ENCODE peak calls at places on chromosome 2, in ten cellular contexts. One of them, this sample, is unnamed.

GRCh38 chr2:95346236-95346737 is 49.1 kb downstream of the KCNIP3 start:
- DNase-seq in upper lobe of left lung: peak; percentile 40
- DNase-seq in GM23338: no peak
- DNase-seq in esophagus muscularis mucosa: no peak
- DNase-seq in breast epithelium: peak; percentile 39
- DNase-seq in spleen: peak; percentile 80
- DNase-seq in endothelial cell of umbilical vein: no peak
- DNase-seq in HCT116: no peak
- DNase-seq in prostate gland: peak; percentile 49
- DNase-seq in sigmoid colon: peak; percentile 84
- DNase-seq in this sample: peak; percentile 67

GRCh38 chr2:98761267-98761781 is 30.4 kb upstream of the MGAT4A start:
- DNase-seq in upper lobe of left lung: no peak
- DNase-seq in GM23338: peak; percentile 17
- DNase-seq in esophagus muscularis mucosa: no peak
- DNase-seq in breast epithelium: no peak
- DNase-seq in spleen: peak; percentile 74
- DNase-seq in endothelial cell of umbilical vein: peak; percentile 32
- DNase-seq in HCT116: no peak
- DNase-seq in prostate gland: peak; percentile 57
- DNase-seq in sigmoid colon: no peak
- DNase-seq in this sample: no peak

GRCh38 chr2:235446082-235446481 is 47.8 kb upstream of the AGAP1 start:
- DNase-seq in upper lobe of left lung: no peak
- DNase-seq in GM23338: no peak
- DNase-seq in esophagus muscularis mucosa: no peak
- DNase-seq in breast epithelium: no peak
- DNase-seq in spleen: no peak
- DNase-seq in endothelial cell of umbilical vein: no peak
- DNase-seq in HCT116: no peak
- DNase-seq in prostate gland: no peak
- DNase-seq in sigmoid colon: no peak
- DNase-seq in this sample: no peak

GRCh38 chr2:224584111-224584764 is 925 bp downstream of the CUL3 start:
- DNase-seq in upper lobe of left lung: peak; percentile 72
- DNase-seq in GM23338: peak; percentile 62
- DNase-seq in esophagus muscularis mucosa: no peak
- DNase-seq in breast epithelium: no peak
- DNase-seq in spleen: peak; percentile 88
- DNase-seq in endothelial cell of umbilical vein: peak; percentile 56
- DNase-seq in HCT116: no peak
- DNase-seq in prostate gland: peak; percentile 6
- DNase-seq in sigmoid colon: peak; percentile 68
- DNase-seq in this sample: peak; percentile 36

GRCh38 chr2:25381502-25381901 is 39.8 kb upstream of the DNMT3A start:
- DNase-seq in upper lobe of left lung: no peak
- DNase-seq in GM23338: no peak
- DNase-seq in esophagus muscularis mucosa: no peak
- DNase-seq in breast epithelium: peak; percentile 24
- DNase-seq in spleen: peak; percentile 47
- DNase-seq in endothelial cell of umbilical vein: no peak
- DNase-seq in HCT116: no peak
- DNase-seq in prostate gland: no peak
- DNase-seq in sigmoid colon: peak; percentile 53
- DNase-seq in this sample: no peak

GRCh38 chr2:173755798-173756197 is 209.4 kb downstream of the SP3 start:
- DNase-seq in upper lobe of left lung: no peak
- DNase-seq in GM23338: no peak
- DNase-seq in esophagus muscularis mucosa: no peak
- DNase-seq in breast epithelium: no peak
- DNase-seq in spleen: no peak
- DNase-seq in endothelial cell of umbilical vein: no peak
- DNase-seq in HCT116: no peak
- DNase-seq in prostate gland: no peak
- DNase-seq in sigmoid colon: no peak
- DNase-seq in this sample: no peak

GRCh38 chr2:179141206-179141605 is 91.3 kb upstream of the CCDC141 start:
- DNase-seq in upper lobe of left lung: no peak
- DNase-seq in GM23338: no peak
- DNase-seq in esophagus muscularis mucosa: no peak
- DNase-seq in breast epithelium: no peak
- DNase-seq in spleen: no peak
- DNase-seq in endothelial cell of umbilical vein: no peak
- DNase-seq in HCT116: no peak
- DNase-seq in prostate gland: no peak
- DNase-seq in sigmoid colon: no peak
- DNase-seq in this sample: no peak

GRCh38 chr2:236163483-236164200 is 4.5 kb downstream of the GBX2 start:
- DNase-seq in upper lobe of left lung: no peak
- DNase-seq in GM23338: peak; percentile 66
- DNase-seq in esophagus muscularis mucosa: no peak
- DNase-seq in breast epithelium: no peak
- DNase-seq in spleen: peak; percentile 68
- DNase-seq in endothelial cell of umbilical vein: no peak
- DNase-seq in HCT116: no peak
- DNase-seq in prostate gland: no peak
- DNase-seq in sigmoid colon: peak; percentile 47
- DNase-seq in this sample: no peak

GRCh38 chr2:19046986-19047780 is 311.2 kb downstream of the OSR1 start:
- DNase-seq in upper lobe of left lung: no peak
- DNase-seq in GM23338: no peak
- DNase-seq in esophagus muscularis mucosa: no peak
- DNase-seq in breast epithelium: no peak
- DNase-seq in spleen: no peak
- DNase-seq in endothelial cell of umbilical vein: no peak
- DNase-seq in HCT116: no peak
- DNase-seq in prostate gland: no peak
- DNase-seq in sigmoid colon: no peak
- DNase-seq in this sample: no peak

GRCh38 chr2:176104338-176105077 is 2.6 kb upstream of the HOXD11 start:
- DNase-seq in upper lobe of left lung: no peak
- DNase-seq in GM23338: peak; percentile 55
- DNase-seq in esophagus muscularis mucosa: no peak
- DNase-seq in breast epithelium: peak; percentile 47
- DNase-seq in spleen: no peak
- DNase-seq in endothelial cell of umbilical vein: no peak
- DNase-seq in HCT116: no peak
- DNase-seq in prostate gland: no peak
- DNase-seq in sigmoid colon: peak; percentile 78
- DNase-seq in this sample: no peak

GRCh38 chr2:238854246-238854645 is 6.4 kb downstream of the TWIST2 start:
- DNase-seq in upper lobe of left lung: no peak
- DNase-seq in GM23338: no peak
- DNase-seq in esophagus muscularis mucosa: no peak
- DNase-seq in breast epithelium: no peak
- DNase-seq in spleen: no peak
- DNase-seq in endothelial cell of umbilical vein: no peak
- DNase-seq in HCT116: no peak
- DNase-seq in prostate gland: no peak
- DNase-seq in sigmoid colon: peak; percentile 26
- DNase-seq in this sample: no peak

GRCh38 chr2:189287982-189288494 is 108.5 kb upstream of the COL5A2 start:
- DNase-seq in upper lobe of left lung: no peak
- DNase-seq in GM23338: peak; percentile 82
- DNase-seq in esophagus muscularis mucosa: no peak
- DNase-seq in breast epithelium: no peak
- DNase-seq in spleen: no peak
- DNase-seq in endothelial cell of umbilical vein: peak; percentile 82
- DNase-seq in HCT116: peak; percentile 34
- DNase-seq in prostate gland: no peak
- DNase-seq in sigmoid colon: no peak
- DNase-seq in this sample: no peak

GRCh38 chr2:23042176-23042909 is 342.6 kb upstream of the KLHL29 start:
- DNase-seq in upper lobe of left lung: no peak
- DNase-seq in GM23338: no peak
- DNase-seq in esophagus muscularis mucosa: no peak
- DNase-seq in breast epithelium: no peak
- DNase-seq in spleen: no peak
- DNase-seq in endothelial cell of umbilical vein: no peak
- DNase-seq in HCT116: no peak
- DNase-seq in prostate gland: no peak
- DNase-seq in sigmoid colon: no peak
- DNase-seq in this sample: no peak

GRCh38 chr2:218284106-218284811 is 8.0 kb downstream of the TMBIM1 start:
- DNase-seq in upper lobe of left lung: peak; percentile 69
- DNase-seq in GM23338: no peak
- DNase-seq in esophagus muscularis mucosa: no peak
- DNase-seq in breast epithelium: no peak
- DNase-seq in spleen: no peak
- DNase-seq in endothelial cell of umbilical vein: peak; percentile 34
- DNase-seq in HCT116: no peak
- DNase-seq in prostate gland: no peak
- DNase-seq in sigmoid colon: peak; percentile 88
- DNase-seq in this sample: peak; percentile 75

GRCh38 chr2:197427204-197427603 is 7.6 kb downstream of the SF3B1 start:
- DNase-seq in upper lobe of left lung: no peak
- DNase-seq in GM23338: no peak
- DNase-seq in esophagus muscularis mucosa: no peak
- DNase-seq in breast epithelium: no peak
- DNase-seq in spleen: no peak
- DNase-seq in endothelial cell of umbilical vein: no peak
- DNase-seq in HCT116: no peak
- DNase-seq in prostate gland: no peak
- DNase-seq in sigmoid colon: no peak
- DNase-seq in this sample: no peak

GRCh38 chr2:199458017-199458805 is 472 bp upstream of the SATB2 start:
- DNase-seq in upper lobe of left lung: no peak
- DNase-seq in GM23338: peak; percentile 64
- DNase-seq in esophagus muscularis mucosa: peak; percentile 80
- DNase-seq in breast epithelium: no peak
- DNase-seq in spleen: peak; percentile 84
- DNase-seq in endothelial cell of umbilical vein: peak; percentile 15
- DNase-seq in HCT116: peak; percentile 22
- DNase-seq in prostate gland: no peak
- DNase-seq in sigmoid colon: peak; percentile 69
- DNase-seq in this sample: no peak

GRCh38 chr2:20350105-20350712 is 435 bp downstream of the PUM2 start:
- DNase-seq in upper lobe of left lung: peak; percentile 46
- DNase-seq in GM23338: peak; percentile 75
- DNase-seq in esophagus muscularis mucosa: no peak
- DNase-seq in breast epithelium: peak; percentile 53
- DNase-seq in spleen: peak; percentile 93
- DNase-seq in endothelial cell of umbilical vein: peak; percentile 60
- DNase-seq in HCT116: no peak
- DNase-seq in prostate gland: peak; percentile 38
- DNase-seq in sigmoid colon: peak; percentile 73
- DNase-seq in this sample: peak; percentile 53

DNA sequence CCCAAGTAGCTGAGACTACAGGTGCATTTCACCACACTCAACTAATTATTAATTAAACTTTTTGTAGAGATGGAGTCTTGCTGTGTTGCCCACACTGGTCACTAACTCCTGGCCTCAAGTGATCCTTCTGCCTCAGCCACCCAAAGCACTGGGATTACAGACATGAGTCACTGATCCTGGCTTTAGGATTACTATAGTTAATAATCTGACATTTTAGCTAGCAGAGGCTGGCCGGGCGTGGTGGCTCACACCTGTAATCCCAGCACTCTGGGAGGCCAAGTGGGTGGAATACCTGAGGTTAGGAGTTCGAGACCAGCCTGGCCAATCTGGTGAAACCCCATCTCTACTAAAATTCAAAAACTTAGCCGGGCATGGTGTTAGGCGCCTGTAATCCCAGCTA is 39.5 kb downstream of the USP34 start:
- DNase-seq in upper lobe of left lung: no peak
- DNase-seq in GM23338: no peak
- DNase-seq in esophagus muscularis mucosa: peak; percentile 37
- DNase-seq in breast epithelium: no peak
- DNase-seq in spleen: no peak
- DNase-seq in endothelial cell of umbilical vein: no peak
- DNase-seq in HCT116: no peak
- DNase-seq in prostate gland: no peak
- DNase-seq in sigmoid colon: no peak
- DNase-seq in this sample: no peak
- H3K4me1 ChIP-seq in upper lobe of left lung: peaks cover 35% of the 10 kb centered on the region
- H3K4me1 ChIP-seq in GM23338: peaks cover 7% of the 10 kb centered on the region
- H3K4me1 ChIP-seq in esophagus muscularis mucosa: peaks cover 28% of the 10 kb centered on the region
- H3K4me1 ChIP-seq in breast epithelium: no peaks in the 10 kb centered on the region
- H3K4me1 ChIP-seq in spleen: peaks cover 97% of the 10 kb centered on the region
- H3K4me1 ChIP-seq in endothelial cell of umbilical vein: peaks cover 11% of the 10 kb centered on the region
- H3K4me1 ChIP-seq in HCT116: no peaks in the 10 kb centered on the region
- H3K4me1 ChIP-seq in prostate gland: peaks cover 5% of the 10 kb centered on the region
- H3K4me1 ChIP-seq in sigmoid colon: peaks cover 13% of the 10 kb centered on the region
- H3K4me1 ChIP-seq in this sample: peaks cover 7% of the 10 kb centered on the region

GRCh38 chr2:170717599-170717963 is 2.4 kb downstream of the SP5 start:
- DNase-seq in upper lobe of left lung: no peak
- DNase-seq in GM23338: no peak
- DNase-seq in esophagus muscularis mucosa: peak; percentile 45
- DNase-seq in breast epithelium: no peak
- DNase-seq in spleen: no peak
- DNase-seq in endothelial cell of umbilical vein: no peak
- DNase-seq in HCT116: no peak
- DNase-seq in prostate gland: no peak
- DNase-seq in sigmoid colon: no peak
- DNase-seq in this sample: no peak
- TF ChIP-seq POLR2AphosphoS5 in upper lobe of left lung: no peak
- TF ChIP-seq POLR2AphosphoS5 in GM23338: no peak
- TF ChIP-seq POLR2AphosphoS5 in esophagus muscularis mucosa: no peak
- TF ChIP-seq POLR2AphosphoS5 in breast epithelium: no peak
- TF ChIP-seq POLR2AphosphoS5 in spleen: no peak
- TF ChIP-seq POLR2AphosphoS5 in endothelial cell of umbilical vein: no peak
- TF ChIP-seq POLR2AphosphoS5 in HCT116: no peak
- TF ChIP-seq POLR2AphosphoS5 in prostate gland: no peak
- TF ChIP-seq POLR2AphosphoS5 in sigmoid colon: no peak
- TF ChIP-seq POLR2AphosphoS5 in this sample: no peak

GRCh38 chr2:182715896-182716664 is at the start of gene DNAJC10:
- DNase-seq in upper lobe of left lung: peak; percentile 90
- DNase-seq in GM23338: peak; percentile 93
- DNase-seq in esophagus muscularis mucosa: peak; percentile 96
- DNase-seq in breast epithelium: peak; percentile 76
- DNase-seq in spleen: peak; percentile 98
- DNase-seq in endothelial cell of umbilical vein: peak; percentile 98
- DNase-seq in HCT116: peak; percentile 46
- DNase-seq in prostate gland: peak; percentile 85
- DNase-seq in sigmoid colon: peak; percentile 90
- DNase-seq in this sample: peak; percentile 90
- TF ChIP-seq CTCF in upper lobe of left lung: peak; percentile 11
- TF ChIP-seq CTCF in GM23338: no peak
- TF ChIP-seq CTCF in esophagus muscularis mucosa: no peak
- TF ChIP-seq CTCF in breast epithelium: no peak
- TF ChIP-seq CTCF in spleen: no peak
- TF ChIP-seq CTCF in endothelial cell of umbilical vein: peak; percentile 0
- TF ChIP-seq CTCF in HCT116: no peak
- TF ChIP-seq CTCF in prostate gland: no peak
- TF ChIP-seq CTCF in sigmoid colon: no peak
- TF ChIP-seq CTCF in this sample: no peak

GRCh38 chr2:161354106-161354505 is 45.9 kb downstream of the PSMD14 start:
- DNase-seq in upper lobe of left lung: no peak
- DNase-seq in GM23338: no peak
- DNase-seq in esophagus muscularis mucosa: no peak
- DNase-seq in breast epithelium: no peak
- DNase-seq in spleen: no peak
- DNase-seq in endothelial cell of umbilical vein: no peak
- DNase-seq in HCT116: no peak
- DNase-seq in prostate gland: no peak
- DNase-seq in sigmoid colon: no peak
- DNase-seq in this sample: no peak
- H3K4me1 ChIP-seq in upper lobe of left lung: peaks cover 3% of the 10 kb centered on the region
- H3K4me1 ChIP-seq in GM23338: peaks cover 25% of the 10 kb centered on the region
- H3K4me1 ChIP-seq in esophagus muscularis mucosa: peaks cover 39% of the 10 kb centered on the region
- H3K4me1 ChIP-seq in breast epithelium: no peaks in the 10 kb centered on the region
- H3K4me1 ChIP-seq in spleen: peaks cover 22% of the 10 kb centered on the region
- H3K4me1 ChIP-seq in endothelial cell of umbilical vein: no peaks in the 10 kb centered on the region
- H3K4me1 ChIP-seq in HCT116: no peaks in the 10 kb centered on the region
- H3K4me1 ChIP-seq in prostate gland: no peaks in the 10 kb centered on the region
- H3K4me1 ChIP-seq in sigmoid colon: peaks cover 3% of the 10 kb centered on the region
- H3K4me1 ChIP-seq in this sample: peaks cover 14% of the 10 kb centered on the region

GRCh38 chr2:159976527-159977163 is 85.8 kb downstream of the PLA2R1 start:
- DNase-seq in upper lobe of left lung: no peak
- DNase-seq in GM23338: no peak
- DNase-seq in esophagus muscularis mucosa: no peak
- DNase-seq in breast epithelium: no peak
- DNase-seq in spleen: no peak
- DNase-seq in endothelial cell of umbilical vein: no peak
- DNase-seq in HCT116: no peak
- DNase-seq in prostate gland: no peak
- DNase-seq in sigmoid colon: no peak
- DNase-seq in this sample: no peak
- TF ChIP-seq POLR2AphosphoS5 in upper lobe of left lung: no peak
- TF ChIP-seq POLR2AphosphoS5 in GM23338: no peak
- TF ChIP-seq POLR2AphosphoS5 in esophagus muscularis mucosa: no peak
- TF ChIP-seq POLR2AphosphoS5 in breast epithelium: no peak
- TF ChIP-seq POLR2AphosphoS5 in spleen: no peak
- TF ChIP-seq POLR2AphosphoS5 in endothelial cell of umbilical vein: no peak
- TF ChIP-seq POLR2AphosphoS5 in HCT116: no peak
- TF ChIP-seq POLR2AphosphoS5 in prostate gland: no peak
- TF ChIP-seq POLR2AphosphoS5 in sigmoid colon: no peak
- TF ChIP-seq POLR2AphosphoS5 in this sample: no peak

This sample was measured in transverse colon.